ENCODE peak calls at places on chromosomes 5 and 9, in ten cellular contexts. G, D, C, O, Q, R, Y, F, J and H are unnamed samples.

GRCh38 chr9:35729700-35730485 is 2.1 kb downstream of the TLN1 start:
- DNase-seq in Y (peak; percentile 92), O (no peak), C (no peak), F (peak; percentile 92), G (peak; percentile 83), R (no peak), Q (peak; percentile 67), D (no peak), J (no peak), H (peak; percentile 95)

GRCh38 chr5:118554241-118554640 is 434.1 kb downstream of the DTWD2 start:
- DNase-seq in C (no peak), J (no peak), O (peak; percentile 28), G (no peak), F (no peak), D (no peak), Y (no peak), R (no peak), Q (no peak), H (no peak)

GRCh38 chr5:41270423-41271251 is 57.3 kb upstream of the C6 start:
- DNase-seq in C (no peak), O (no peak), R (peak; percentile 27), J (no peak), Y (peak; percentile 81), Q (peak; percentile 31), G (peak; percentile 44), F (peak; percentile 4), D (peak; percentile 46), H (peak; percentile 76)

GRCh38 chr9:95134457-95134881 is 183.0 kb downstream of the FANCC start:
- DNase-seq in O (no peak), Q (no peak), F (no peak), Y (no peak), G (no peak), C (no peak), D (no peak), J (no peak), R (no peak), H (no peak)

GRCh38 chr5:32916648-32917047 is 205.5 kb downstream of the NPR3 start:
- DNase-seq in R (no peak), Q (no peak), F (peak; percentile 49), J (no peak), Y (peak; percentile 44), O (no peak), C (no peak), G (peak; percentile 4), D (no peak), H (peak; percentile 60)

GRCh38 chr9:130987054-130987453 is 21.9 kb upstream of the LAMC3 start:
- DNase-seq in F (no peak), Y (no peak), J (no peak), D (no peak), G (no peak), Q (no peak), O (no peak), C (no peak), R (no peak), H (no peak)

GRCh38 chr5:83009408-83009807 is 67.8 kb downstream of the TMEM167A start:
- DNase-seq in J (no peak), R (no peak), C (no peak), F (no peak), G (no peak), D (no peak), Y (no peak), Q (no peak), O (no peak), H (no peak)

GRCh38 chr9:134420974-134421432 is 94.7 kb downstream of the RXRA start:
- DNase-seq in Y (no peak), C (no peak), Q (no peak), D (no peak), O (no peak), F (no peak), J (no peak), R (no peak), G (no peak), H (no peak)

GRCh38 chr5:2569774-2570542 is 181.5 kb downstream of the IRX2 start:
- DNase-seq in D (no peak), O (no peak), Q (no peak), Y (no peak), G (no peak), C (no peak), F (no peak), R (no peak), J (peak; percentile 77), H (no peak)

GRCh38 chr5:131563434-131564228 is 71.4 kb downstream of the RAPGEF6 start:
- DNase-seq in F (no peak), Q (no peak), O (no peak), C (no peak), G (no peak), J (no peak), D (no peak), R (no peak), Y (no peak), H (no peak)

GRCh38 chr9:489198-490197 is 274.8 kb downstream of the DOCK8 start:
- DNase-seq in O (no peak), J (no peak), Q (peak; percentile 64), G (no peak), Y (no peak), D (no peak), C (no peak), F (no peak), R (no peak), H (peak; percentile 34)

GRCh38 chr9:133727277-133727875 is 10.8 kb downstream of the SARDH start:
- DNase-seq in F (no peak), O (no peak), Q (peak; percentile 5), C (no peak), J (no peak), G (no peak), D (peak; percentile 3), R (no peak), Y (no peak), H (no peak)

GRCh38 chr5:129118405-129118804 is 23.9 kb downstream of the ISOC1 start:
- DNase-seq in O (no peak), C (no peak), G (no peak), F (no peak), D (no peak), R (no peak), Q (no peak), J (no peak), Y (peak; percentile 19), H (peak; percentile 15)

GRCh38 chr5:142826741-142827492 is 56.7 kb downstream of the ARHGAP26 start:
- DNase-seq in R (no peak), O (no peak), F (peak; percentile 49), D (no peak), G (peak; percentile 76), J (no peak), C (no peak), Y (peak; percentile 67), Q (no peak), H (peak; percentile 99)

GRCh38 chr5:154467655-154468354 is 10.2 kb downstream of the HAND1 start:
- DNase-seq in C (peak; percentile 32), J (no peak), O (peak; percentile 61), Q (peak; percentile 52), G (peak; percentile 53), D (peak; percentile 55), F (peak; percentile 93), Y (peak; percentile 62), R (peak; percentile 75), H (peak; percentile 61)

GRCh38 chr9:90010793-90011192 is 406.0 kb downstream of the GADD45G start:
- DNase-seq in J (no peak), Q (no peak), D (no peak), O (no peak), Y (no peak), F (no peak), R (no peak), C (no peak), G (no peak), H (no peak)

GRCh38 chr9:113809192-113809482 is 67.0 kb upstream of the ZNF618 start:
- DNase-seq in Y (no peak), O (no peak), R (no peak), D (no peak), G (no peak), F (no peak), C (no peak), Q (no peak), J (no peak), H (no peak)

GRCh38 chr5:5218396-5218795 is 78.3 kb downstream of the ADAMTS16 start:
- DNase-seq in G (no peak), O (no peak), Q (no peak), Y (no peak), F (no peak), C (no peak), J (no peak), D (no peak), R (no peak), H (no peak)